ENCODE peak calls at places on chromosomes 3 and 15, in four cellular contexts. U is cardiac muscle cell, T is HepG2, J is brain microvascular endothelial cell. A is an unnamed sample.

GRCh38 chr3:121649645-121650044 is 11.1 kb downstream of the HCLS1 start:
- DNase-seq in U (no peak), T (no peak), J (no peak), A (no peak)

GRCh38 chr3:183122257-183122932 is 23.1 kb upstream of the MCCC1 start:
- DNase-seq in U (peak; percentile 61), T (peak; percentile 18), J (peak; percentile 59), A (no peak)

GRCh38 chr15:51424780-51425179 is 83.3 kb downstream of the GLDN start:
- DNase-seq in U (no peak), T (no peak), J (no peak), A (no peak)

GRCh38 chr15:48784756-48785155 is 26.1 kb downstream of the CEP152 start:
- DNase-seq in U (no peak), T (no peak), J (no peak), A (no peak)

GRCh38 chr3:78875851-78876250 is 891.9 kb downstream of the ROBO1 start:
- DNase-seq in U (no peak), T (no peak), J (no peak), A (no peak)

GRCh38 chr15:74129411-74130088 is 836 bp upstream of the ISLR2 start:
- DNase-seq in U (no peak), T (no peak), J (no peak), A (no peak)

GRCh38 chr3:154060606-154061380 is 60.4 kb upstream of the ARHGEF26 start:
- DNase-seq in U (peak; percentile 46), T (no peak), J (peak; percentile 55), A (no peak)

GRCh38 chr3:122668930-122669730 is 11.5 kb upstream of the PARP14 start:
- DNase-seq in U (no peak), T (peak; percentile 50), J (peak; percentile 88), A (no peak)

GRCh38 chr3:162628531-162628930 is 1131.9 kb downstream of the OTOL1 start:
- DNase-seq in U (no peak), T (no peak), J (no peak), A (no peak)

GRCh38 chr15:90907051-90907660 is 4.1 kb downstream of the MAN2A2 start:
- DNase-seq in U (no peak), T (no peak), J (no peak), A (no peak)

GRCh38 chr15:90905306-90906180 is 2.4 kb downstream of the MAN2A2 start:
- DNase-seq in U (no peak), T (no peak), J (no peak), A (no peak)

GRCh38 chr15:90906181-90906849 is 3.2 kb downstream of the MAN2A2 start:
- DNase-seq in U (no peak), T (no peak), J (no peak), A (no peak)

GRCh38 chr15:90909976-90910375 is 6.9 kb downstream of the MAN2A2 start:
- DNase-seq in U (no peak), T (no peak), J (no peak), A (no peak)

GRCh38 chr15:90907838-90908507 is 4.9 kb downstream of the MAN2A2 start:
- DNase-seq in U (peak; percentile 44), T (no peak), J (no peak), A (no peak)
- H3K36me3 ChIP-seq in U (peaks cover 32% of the 10 kb centered on the region), T (peaks cover 65% of the 10 kb centered on the region), J (peaks cover 21% of the 10 kb centered on the region), A (peaks cover 6% of the 10 kb centered on the region)

GRCh38 chr3:47909607-47910006 is 106.6 kb downstream of the MAP4 start:
- DNase-seq in U (no peak), T (no peak), J (no peak), A (no peak)
- H3K36me3 ChIP-seq in U (peaks cover 13% of the 10 kb centered on the region), T (peaks cover 54% of the 10 kb centered on the region), J (peaks cover 36% of the 10 kb centered on the region), A (no peaks in the 10 kb centered on the region)

DNA sequence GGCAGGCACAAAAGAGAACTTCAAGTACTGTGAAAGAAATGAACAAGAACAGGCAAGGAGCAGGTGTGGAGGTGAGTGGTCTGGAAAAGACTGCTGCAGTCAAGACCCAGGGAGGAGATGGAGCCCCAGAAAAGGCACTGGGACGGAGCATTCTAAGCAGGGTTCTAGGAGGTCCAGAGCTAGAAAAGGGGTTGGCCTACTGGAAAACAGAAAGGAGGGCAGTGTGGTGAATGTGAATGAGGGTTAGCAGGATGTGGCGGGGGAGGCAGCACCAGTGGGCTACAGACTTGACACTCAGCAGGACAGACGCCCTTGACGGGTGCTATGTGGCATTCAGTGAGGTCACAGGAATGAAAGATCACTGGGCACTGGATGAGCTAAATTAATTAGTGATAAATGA is 75.7 kb downstream of the SENP2 start:
- DNase-seq in U (no peak), T (no peak), J (no peak), A (no peak)
- H3K36me3 ChIP-seq in U (peaks cover 33% of the 10 kb centered on the region), T (peaks cover 33% of the 10 kb centered on the region), J (peaks cover 26% of the 10 kb centered on the region), A (peaks cover 9% of the 10 kb centered on the region)

GRCh38 chr15:89278307-89278706 is 34.5 kb downstream of the FANCI start:
- DNase-seq in U (no peak), T (no peak), J (no peak), A (no peak)

DNA sequence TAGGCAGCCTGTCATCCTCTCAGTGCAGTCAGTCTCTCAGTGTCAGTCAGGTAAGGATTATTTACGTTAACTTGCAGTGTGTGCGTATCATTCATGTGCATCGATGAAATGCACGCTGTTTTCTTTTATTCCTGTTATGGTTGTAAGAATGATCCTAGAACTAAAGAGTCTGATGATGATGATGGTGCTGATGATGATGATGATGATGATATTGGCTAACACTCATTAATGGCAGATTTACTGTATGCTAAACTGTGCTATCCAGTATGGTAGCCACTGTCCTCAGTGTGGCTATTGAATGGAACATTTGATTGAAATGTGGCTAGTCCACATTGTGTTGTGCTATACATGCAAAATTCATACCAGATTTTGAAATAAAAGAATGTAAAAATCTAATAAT is 39.4 kb downstream of the FANCI start:
- DNase-seq in U (no peak), T (no peak), J (no peak), A (no peak)
- H3K36me3 ChIP-seq in U (peaks cover 11% of the 10 kb centered on the region), T (peaks cover 45% of the 10 kb centered on the region), J (no peaks in the 10 kb centered on the region), A (peaks cover 7% of the 10 kb centered on the region)

GRCh38 chr3:194455481-194455880 is 31.3 kb downstream of the ATP13A3 start:
- DNase-seq in U (no peak), T (no peak), J (no peak), A (no peak)
- H3K36me3 ChIP-seq in U (peaks cover 81% of the 10 kb centered on the region), T (peaks cover 67% of the 10 kb centered on the region), J (peaks cover 34% of the 10 kb centered on the region), A (no peaks in the 10 kb centered on the region)